ENCODE peak calls at places on chromosomes 7 and 10, in five cellular contexts. One of them, this sample, is unnamed.

GRCh38 chr7:46450871-46451270 is 529.8 kb upstream of the IGFBP3 start:
- DNase-seq in aorta: no peak
- DNase-seq in left lung: no peak
- DNase-seq in brain microvascular endothelial cell: no peak
- DNase-seq in colonic mucosa: no peak
- DNase-seq in this sample: no peak

GRCh38 chr7:11341285-11341944 is 367.7 kb downstream of the PHF14 start:
- DNase-seq in brain microvascular endothelial cell: peak
- DNase-seq in aorta: no peak
- DNase-seq in colonic mucosa: no peak
- DNase-seq in left lung: no peak
- DNase-seq in this sample: no peak

GRCh38 chr10:21315321-21316220 is 209.9 kb downstream of the SKIDA1 start:
- DNase-seq in brain microvascular endothelial cell: peak
- DNase-seq in left lung: no peak
- DNase-seq in colonic mucosa: peak
- DNase-seq in aorta: peak
- DNase-seq in this sample: peak

GRCh38 chr10:118798186-118798811 is 43.5 kb upstream of the CACUL1 start:
- DNase-seq in left lung: no peak
- DNase-seq in colonic mucosa: no peak
- DNase-seq in aorta: no peak
- DNase-seq in brain microvascular endothelial cell: peak
- DNase-seq in this sample: peak

GRCh38 chr7:154640266-154640865 is 362.6 kb downstream of the PAXIP1 start:
- DNase-seq in aorta: no peak
- DNase-seq in brain microvascular endothelial cell: no peak
- DNase-seq in left lung: no peak
- DNase-seq in colonic mucosa: no peak
- DNase-seq in this sample: no peak

GRCh38 chr7:13879994-13880686 is 109.3 kb downstream of the ETV1 start:
- DNase-seq in aorta: no peak
- DNase-seq in colonic mucosa: no peak
- DNase-seq in brain microvascular endothelial cell: peak
- DNase-seq in left lung: no peak
- DNase-seq in this sample: no peak

GRCh38 chr10:131700506-131700905 is 200.3 kb upstream of the PPP2R2D start:
- DNase-seq in brain microvascular endothelial cell: no peak
- DNase-seq in aorta: no peak
- DNase-seq in colonic mucosa: no peak
- DNase-seq in left lung: peak
- DNase-seq in this sample: no peak

GRCh38 chr7:120944826-120945562 is 5.6 kb upstream of the ING3 start:
- DNase-seq in left lung: no peak
- DNase-seq in brain microvascular endothelial cell: no peak
- DNase-seq in aorta: no peak
- DNase-seq in colonic mucosa: no peak
- DNase-seq in this sample: no peak

GRCh38 chr7:1027285-1028043 is 16.9 kb upstream of the GPR146 start:
- DNase-seq in aorta: peak
- DNase-seq in left lung: peak
- DNase-seq in colonic mucosa: peak
- DNase-seq in brain microvascular endothelial cell: peak
- DNase-seq in this sample: no peak

GRCh38 chr10:125605167-125605566 is 77.8 kb downstream of the TEX36 start:
- DNase-seq in aorta: no peak
- DNase-seq in colonic mucosa: no peak
- DNase-seq in brain microvascular endothelial cell: peak
- DNase-seq in left lung: no peak
- DNase-seq in this sample: no peak

GRCh38 chr10:102678842-102679289 is 34.6 kb downstream of the TRIM8 start:
- DNase-seq in brain microvascular endothelial cell: peak
- DNase-seq in left lung: peak
- DNase-seq in colonic mucosa: peak
- DNase-seq in aorta: peak
- DNase-seq in this sample: no peak
- H3K4me3 ChIP-seq in brain microvascular endothelial cell: no peak
- H3K4me3 ChIP-seq in left lung: no peak
- H3K4me3 ChIP-seq in colonic mucosa: no peak
- H3K4me3 ChIP-seq in aorta: no peak
- H3K4me3 ChIP-seq in this sample: no peak

GRCh38 chr10:74778436-74779094 is 47.8 kb upstream of the KAT6B start:
- DNase-seq in colonic mucosa: no peak
- DNase-seq in brain microvascular endothelial cell: no peak
- DNase-seq in left lung: no peak
- DNase-seq in aorta: no peak
- DNase-seq in this sample: no peak
- H3K4me3 ChIP-seq in colonic mucosa: no peak
- H3K4me3 ChIP-seq in brain microvascular endothelial cell: no peak
- H3K4me3 ChIP-seq in left lung: no peak
- H3K4me3 ChIP-seq in aorta: no peak
- H3K4me3 ChIP-seq in this sample: no peak

DNA sequence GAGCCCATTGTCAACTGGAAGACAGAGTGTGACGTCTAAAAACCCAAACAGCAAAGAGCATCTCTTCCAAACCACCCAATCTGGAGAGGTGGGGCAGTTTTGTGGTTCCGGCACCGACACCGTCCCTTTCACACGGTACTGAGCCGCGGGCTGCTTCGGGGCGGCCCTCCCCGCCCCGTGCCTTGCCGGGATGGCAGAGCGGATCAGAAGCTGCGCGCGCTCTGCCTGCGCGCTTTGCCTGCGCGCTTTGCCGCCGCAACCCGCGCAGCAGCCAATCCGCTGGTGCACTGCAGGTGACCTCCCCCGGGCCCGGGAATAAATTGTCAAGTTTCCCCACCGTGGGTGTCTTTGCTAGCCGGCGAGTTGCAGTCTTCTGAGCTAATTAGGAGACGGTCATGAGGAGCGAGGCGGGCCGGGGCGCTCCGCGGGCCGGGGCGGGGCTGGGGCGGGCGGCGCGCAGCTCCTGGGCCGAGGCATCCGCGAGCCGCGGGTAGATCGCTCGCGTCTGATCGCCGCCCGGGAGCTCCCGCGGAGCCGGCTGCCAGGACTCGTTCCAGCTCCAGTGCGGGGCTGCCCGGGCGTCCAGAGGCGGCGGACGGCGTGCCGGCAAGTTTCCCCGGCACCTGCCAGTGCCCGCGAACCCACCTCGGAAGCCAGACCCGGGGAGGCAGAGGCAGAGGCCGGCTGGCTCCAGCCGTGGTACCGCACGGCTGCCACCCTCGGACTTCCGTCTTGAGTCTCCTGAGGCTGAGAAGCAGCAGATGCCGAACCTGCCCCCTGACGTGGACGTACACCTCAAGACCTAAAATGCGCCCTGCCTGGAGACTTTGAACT is 536.0 kb upstream of the GALNT17 start:
- DNase-seq in left lung: peak
- DNase-seq in colonic mucosa: peak
- DNase-seq in aorta: no peak
- DNase-seq in brain microvascular endothelial cell: no peak
- DNase-seq in this sample: no peak
- H3K4me3 ChIP-seq in left lung: peak
- H3K4me3 ChIP-seq in colonic mucosa: peak
- H3K4me3 ChIP-seq in aorta: peak
- H3K4me3 ChIP-seq in brain microvascular endothelial cell: peak
- H3K4me3 ChIP-seq in this sample: peak

GRCh38 chr10:1573981-1574380 is 163.3 kb downstream of the ADARB2 start:
- DNase-seq in brain microvascular endothelial cell: no peak
- DNase-seq in aorta: no peak
- DNase-seq in left lung: no peak
- DNase-seq in colonic mucosa: no peak
- DNase-seq in this sample: no peak
- H3K4me3 ChIP-seq in brain microvascular endothelial cell: no peak
- H3K4me3 ChIP-seq in aorta: no peak
- H3K4me3 ChIP-seq in left lung: no peak
- H3K4me3 ChIP-seq in colonic mucosa: no peak
- H3K4me3 ChIP-seq in this sample: no peak

DNA sequence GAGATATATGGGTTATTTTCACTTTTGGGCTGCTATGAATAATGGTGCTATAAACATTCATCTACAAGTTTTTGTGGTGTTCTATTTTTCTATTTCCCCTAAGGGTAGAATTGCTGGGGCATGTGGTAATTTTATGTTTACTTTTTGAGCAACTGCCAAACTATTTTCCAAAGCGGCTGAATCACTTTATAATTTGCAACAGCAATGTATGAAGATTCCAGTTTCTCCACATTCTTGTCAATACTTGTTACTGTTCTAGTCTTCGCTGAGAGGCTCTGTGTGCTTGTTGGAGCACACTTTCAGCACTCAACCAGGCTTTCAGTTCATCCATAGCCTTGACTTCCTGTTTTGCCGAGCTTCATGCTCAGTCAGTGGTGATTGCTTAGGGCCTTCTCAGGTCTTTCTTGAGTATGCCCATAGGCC is 39.0 kb downstream of the ADK start:
- DNase-seq in colonic mucosa: no peak
- DNase-seq in left lung: no peak
- DNase-seq in brain microvascular endothelial cell: peak
- DNase-seq in aorta: no peak
- DNase-seq in this sample: peak
- H3K4me3 ChIP-seq in colonic mucosa: no peak
- H3K4me3 ChIP-seq in left lung: no peak
- H3K4me3 ChIP-seq in brain microvascular endothelial cell: peak
- H3K4me3 ChIP-seq in aorta: no peak
- H3K4me3 ChIP-seq in this sample: peak

DNA sequence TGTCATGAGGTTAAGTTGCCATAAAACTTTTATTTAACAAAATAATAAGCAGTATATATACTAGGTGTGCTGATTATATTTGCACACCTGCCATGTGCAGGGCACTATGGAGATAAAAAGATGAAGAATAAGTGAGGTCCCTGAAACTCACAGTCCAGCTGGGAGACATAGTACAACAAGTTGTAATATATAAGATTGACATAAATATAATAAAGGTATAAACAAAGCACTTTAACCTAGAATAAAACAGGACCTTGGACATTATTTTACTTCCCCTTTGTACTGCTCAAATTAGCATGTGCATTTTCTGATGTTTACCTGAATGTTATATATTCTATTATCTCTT is 6.2 kb downstream of the STK17A start:
- DNase-seq in aorta: no peak
- DNase-seq in brain microvascular endothelial cell: no peak
- DNase-seq in colonic mucosa: no peak
- DNase-seq in left lung: no peak
- DNase-seq in this sample: no peak
- H3K4me3 ChIP-seq in aorta: no peak
- H3K4me3 ChIP-seq in brain microvascular endothelial cell: no peak
- H3K4me3 ChIP-seq in colonic mucosa: no peak
- H3K4me3 ChIP-seq in left lung: no peak
- H3K4me3 ChIP-seq in this sample: no peak

DNA sequence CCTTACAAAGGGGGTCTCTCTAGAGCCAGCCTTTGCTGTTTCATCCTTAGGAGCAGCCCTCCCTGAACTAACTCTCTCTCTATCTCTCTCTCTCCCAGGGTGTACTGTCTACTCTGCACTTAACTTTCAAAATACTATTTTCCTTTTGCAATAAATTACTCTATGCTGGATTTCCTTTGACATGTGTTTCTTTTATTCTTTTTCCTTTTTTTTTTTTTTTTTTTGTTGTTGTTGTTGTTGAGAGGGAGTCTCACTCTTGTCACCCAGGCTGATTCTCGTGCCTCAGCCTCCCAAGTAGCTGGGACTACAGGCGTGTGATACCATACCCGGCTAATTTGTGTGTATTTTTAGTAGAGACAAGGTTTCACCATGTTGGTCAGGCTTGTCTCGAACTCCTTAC is 1.5 kb upstream of the ZNF3 start:
- DNase-seq in colonic mucosa: no peak
- DNase-seq in aorta: no peak
- DNase-seq in left lung: no peak
- DNase-seq in brain microvascular endothelial cell: no peak
- DNase-seq in this sample: no peak
- H3K4me3 ChIP-seq in colonic mucosa: no peak
- H3K4me3 ChIP-seq in aorta: no peak
- H3K4me3 ChIP-seq in left lung: no peak
- H3K4me3 ChIP-seq in brain microvascular endothelial cell: no peak
- H3K4me3 ChIP-seq in this sample: no peak

This sample was measured in skeletal muscle cell.